ENCODE peak calls at places on chromosomes 2 and 18, in seven cellular contexts. J, L, N, D, Y, F and T are unnamed samples.

GRCh38 chr2:21763501-21763900 is 639.7 kb downstream of the TDRD15 start:
- DNase-seq in J (no peak), L (no peak), N (no peak), D (no peak), Y (no peak), F (no peak), T (no peak)

GRCh38 chr2:238167761-238168160 is 9.0 kb downstream of the ERFE start:
- DNase-seq in J (no peak), L (no peak), N (no peak), D (no peak), Y (no peak), F (no peak), T (no peak)

GRCh38 chr2:157931542-157931941 is 55.4 kb upstream of the ACVR1 start:
- DNase-seq in J (no peak), L (no peak), N (no peak), D (no peak), Y (no peak), F (no peak), T (no peak)

GRCh38 chr2:175034728-175035127 is 29.5 kb upstream of the CHN1 start:
- DNase-seq in J (no peak), L (no peak), N (no peak), D (no peak), Y (no peak), F (no peak), T (no peak)

GRCh38 chr2:211248841-211249240 is 692.4 kb downstream of the CPS1 start:
- DNase-seq in J (no peak), L (no peak), N (no peak), D (no peak), Y (no peak), F (no peak), T (no peak)

GRCh38 chr2:233740875-233741274 is 12.0 kb downstream of the UGT1A3 start:
- DNase-seq in J (no peak), L (no peak), N (no peak), D (no peak), Y (no peak), F (no peak), T (no peak)

GRCh38 chr18:13158428-13158827 is 60.1 kb upstream of the LDLRAD4 start:
- DNase-seq in J (no peak), L (no peak), N (no peak), D (no peak), Y (no peak), F (no peak), T (no peak)

GRCh38 chr2:56008661-56009411 is 85.3 kb upstream of the EFEMP1 start:
- DNase-seq in J (no peak), L (peak; percentile 45), N (no peak), D (peak; percentile 7), Y (no peak), F (peak; percentile 71), T (no peak)

GRCh38 chr18:58668897-58669296 is 2.4 kb upstream of the MALT1 start:
- DNase-seq in J (no peak), L (no peak), N (no peak), D (no peak), Y (no peak), F (peak; percentile 81), T (no peak)

GRCh38 chr2:234495801-234496441 is 960 bp downstream of the ARL4C start:
- DNase-seq in J (peak; percentile 34), L (no peak), N (peak; percentile 68), D (no peak), Y (peak; percentile 33), F (peak; percentile 45), T (peak; percentile 43)

GRCh38 chr2:127961729-127962128 is 66.1 kb downstream of the SAP130 start:
- DNase-seq in J (no peak), L (no peak), N (no peak), D (no peak), Y (no peak), F (no peak), T (no peak)

GRCh38 chr2:233929352-233929843 is 12.2 kb downstream of the TRPM8 start:
- DNase-seq in J (no peak), L (peak; percentile 10), N (no peak), D (no peak), Y (no peak), F (no peak), T (no peak)

GRCh38 chr2:46548103-46548486 is 68.7 kb downstream of the TMEM247 start:
- DNase-seq in J (no peak), L (no peak), N (no peak), D (no peak), Y (no peak), F (no peak), T (no peak)

GRCh38 chr2:95260028-95261023 is 13.9 kb upstream of the PROM2 start:
- DNase-seq in J (no peak), L (no peak), N (no peak), D (no peak), Y (no peak), F (no peak), T (no peak)

GRCh38 chr2:45121236-45121927 is 112.1 kb upstream of the SIX2 start:
- DNase-seq in J (no peak), L (no peak), N (peak; percentile 16), D (no peak), Y (no peak), F (no peak), T (no peak)

GRCh38 chr2:9405636-9406035 is 17.7 kb downstream of the ITGB1BP1 start:
- DNase-seq in J (no peak), L (no peak), N (no peak), D (no peak), Y (no peak), F (peak; percentile 28), T (no peak)

GRCh38 chr2:241534701-241535375 is 23.7 kb upstream of the BOK start:
- DNase-seq in J (no peak), L (no peak), N (no peak), D (no peak), Y (no peak), F (no peak), T (no peak)